ENCODE peak calls at places on chromosomes 13 and 19, in ten cellular contexts. X is lung, N is psoas muscle, U is left ventricle myocardium inferior, M is heart right ventricle, F is skeletal muscle cell, I is suprapubic skin, L is upper lobe of left lung, E is ascending aorta, C is pancreas. W is an unnamed sample.

GRCh38 chr19:10113592-10113963 is 2.1 kb downstream of the P2RY11 start:
- DNase-seq in X (no peak), N (no peak), U (no peak), M (no peak), F (no peak), I (no peak), L (no peak), E (no peak), C (no peak), W (no peak)

GRCh38 chr19:48169585-48169973 is 565 bp downstream of the LIG1 start:
- DNase-seq in X (peak), N (peak), U (peak), M (peak), F (no peak), I (peak), L (peak), E (no peak), C (peak), W (peak)

GRCh38 chr19:23345838-23346237 is 49.4 kb downstream of the ZNF91 start:
- DNase-seq in X (no peak), N (no peak), U (no peak), M (no peak), F (no peak), I (no peak), L (no peak), E (no peak), C (no peak), W (no peak)

GRCh38 chr13:112545866-112546265 is 42.1 kb downstream of the TUBGCP3 start:
- DNase-seq in X (no peak), N (no peak), U (no peak), M (no peak), F (peak), I (no peak), L (no peak), E (no peak), C (no peak), W (no peak)

GRCh38 chr13:113900646-113901045 is 36.8 kb upstream of the GAS6 start:
- DNase-seq in X (peak), N (no peak), U (no peak), M (no peak), F (no peak), I (no peak), L (peak), E (no peak), C (no peak), W (no peak)

GRCh38 chr19:44820648-44821609 is 12.0 kb downstream of the BCAM start:
- DNase-seq in X (no peak), N (peak), U (peak), M (peak), F (no peak), I (no peak), L (no peak), E (peak), C (peak), W (peak)

GRCh38 chr19:16078759-16079707 is 2.7 kb downstream of the TPM4 start:
- DNase-seq in X (peak), N (peak), U (peak), M (peak), F (peak), I (peak), L (peak), E (no peak), C (no peak), W (no peak)

GRCh38 chr13:38514575-38514974 is 164.9 kb downstream of the UFM1 start:
- DNase-seq in X (no peak), N (no peak), U (no peak), M (no peak), F (no peak), I (no peak), L (no peak), E (no peak), C (no peak), W (no peak)

DNA sequence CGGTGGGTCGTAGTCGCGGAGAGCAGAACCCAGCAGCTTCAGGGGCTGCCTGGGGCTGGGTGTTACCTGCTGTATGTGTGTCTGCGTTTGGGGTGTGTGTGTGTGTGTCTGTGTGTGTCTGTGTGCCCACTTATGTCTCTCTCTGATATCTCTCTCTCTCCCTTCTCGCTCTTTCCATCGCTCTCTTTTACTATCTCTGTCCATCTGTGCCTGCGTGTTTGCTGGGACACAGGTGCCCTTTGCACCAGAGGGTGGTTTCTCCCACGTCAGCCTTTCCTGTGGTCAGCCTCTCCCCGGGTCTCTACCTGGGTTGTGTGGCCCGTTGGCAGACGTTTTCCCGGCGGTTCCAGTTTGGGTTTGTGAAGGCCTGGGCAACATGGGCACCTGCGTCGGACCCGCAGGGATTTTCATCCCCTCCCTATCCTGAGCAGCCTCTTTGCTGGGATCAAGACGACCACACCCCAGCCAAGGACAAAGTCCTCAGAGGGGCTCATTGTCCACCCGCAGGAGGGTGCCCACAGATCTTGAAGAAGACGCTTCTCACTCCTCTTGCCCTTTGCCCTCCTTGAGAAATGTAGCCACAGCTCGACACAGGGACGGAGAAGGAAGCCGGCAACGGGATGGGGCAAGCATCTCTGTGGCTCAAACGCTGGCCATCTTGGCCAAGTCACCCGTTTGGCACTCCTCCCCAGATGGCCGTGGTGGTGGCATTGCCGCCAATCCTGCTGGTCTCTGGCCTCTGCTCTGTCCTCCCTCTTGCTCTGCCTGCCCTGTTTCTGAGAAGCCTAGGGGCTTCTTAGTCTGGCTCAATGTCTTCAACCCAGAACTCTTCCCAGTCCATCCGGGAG is 43.3 kb downstream of the ZNF146 start:
- DNase-seq in X (no peak), N (no peak), U (no peak), M (no peak), F (no peak), I (no peak), L (no peak), E (no peak), C (peak), W (no peak)
- H3K4me3 ChIP-seq in X (no peak), N (peak), U (peak), M (peak), F (no peak), I (peak), L (no peak), E (peak), C (no peak), W (peak)

GRCh38 chr19:17720487-17720839 is 1.2 kb downstream of the MAP1S start:
- DNase-seq in X (no peak), N (no peak), U (no peak), M (no peak), F (no peak), I (no peak), L (no peak), E (no peak), C (no peak), W (no peak)
- H3K4me3 ChIP-seq in X (peak), N (peak), U (peak), M (peak), F (peak), I (peak), L (peak), E (peak), C (peak), W (peak)

GRCh38 chr19:14368011-14368513 is 13.2 kb upstream of the ADGRE5 start:
- DNase-seq in X (no peak), N (no peak), U (no peak), M (no peak), F (no peak), I (no peak), L (no peak), E (no peak), C (no peak), W (no peak)

GRCh38 chr19:14367016-14367415 is 14.2 kb upstream of the ADGRE5 start:
- DNase-seq in X (no peak), N (no peak), U (no peak), M (no peak), F (no peak), I (no peak), L (no peak), E (no peak), C (no peak), W (no peak)

GRCh38 chr19:14366529-14366928 is 14.7 kb upstream of the ADGRE5 start:
- DNase-seq in X (peak), N (peak), U (peak), M (peak), F (peak), I (no peak), L (peak), E (peak), C (no peak), W (no peak)

GRCh38 chr19:14361824-14362223 is 19.4 kb upstream of the ADGRE5 start:
- DNase-seq in X (no peak), N (no peak), U (no peak), M (no peak), F (no peak), I (no peak), L (no peak), E (no peak), C (no peak), W (no peak)

GRCh38 chr19:14363203-14364097 is 17.8 kb upstream of the ADGRE5 start:
- DNase-seq in X (peak), N (peak), U (peak), M (peak), F (no peak), I (no peak), L (peak), E (peak), C (no peak), W (peak)
- H3K4me3 ChIP-seq in X (no peak), N (peak), U (peak), M (no peak), F (peak), I (peak), L (no peak), E (peak), C (no peak), W (peak)

DNA sequence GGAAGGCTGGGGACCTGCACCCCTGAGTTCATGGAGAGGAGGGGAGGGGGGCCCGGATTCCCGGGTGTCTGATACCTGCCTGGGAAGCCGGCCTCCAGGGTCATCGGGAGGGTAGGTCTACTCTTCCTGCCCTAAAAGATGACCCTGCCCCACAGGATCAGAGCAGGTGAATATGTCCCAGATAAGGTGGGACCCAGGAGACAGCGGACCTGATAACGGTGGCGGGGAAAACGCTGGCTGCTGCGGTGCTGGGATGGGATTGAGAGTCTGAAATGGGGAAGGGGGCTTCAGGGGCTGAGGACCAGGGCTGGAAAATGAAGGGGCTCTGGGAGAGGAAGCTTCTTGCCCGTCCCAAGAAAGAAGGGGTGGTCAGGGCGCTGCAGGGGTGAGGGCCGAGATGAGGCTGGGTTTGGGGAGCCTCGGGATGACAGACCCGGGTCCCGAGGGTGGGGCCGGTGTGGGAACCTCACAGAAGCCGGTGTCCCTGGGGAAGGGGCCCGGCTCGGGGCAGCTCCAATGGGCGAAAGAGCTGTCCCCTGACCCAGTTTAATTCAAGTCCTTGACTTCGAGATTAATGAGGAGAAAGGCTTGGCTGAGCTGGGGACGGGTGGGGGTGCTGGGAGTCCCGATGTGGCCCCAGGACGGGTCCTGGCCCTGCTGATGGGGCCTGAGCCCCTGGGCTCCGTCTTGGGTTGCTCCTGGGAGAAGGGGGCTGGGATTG is 797 bp downstream of the TTYH1 start:
- DNase-seq in X (no peak), N (no peak), U (no peak), M (no peak), F (no peak), I (no peak), L (no peak), E (no peak), C (peak), W (no peak)
- H3K4me3 ChIP-seq in X (no peak), N (no peak), U (peak), M (peak), F (no peak), I (peak), L (no peak), E (no peak), C (peak), W (peak)

GRCh38 chr13:73327579-73327978 is 268.8 kb downstream of the KLF5 start:
- DNase-seq in X (no peak), N (no peak), U (no peak), M (no peak), F (no peak), I (no peak), L (no peak), E (no peak), C (no peak), W (no peak)
- H3K4me3 ChIP-seq in X (no peak), N (no peak), U (no peak), M (no peak), F (no peak), I (no peak), L (no peak), E (no peak), C (no peak), W (no peak)

GRCh38 chr19:34232566-34233481 is 21.5 kb upstream of the GARRE1 start:
- DNase-seq in X (no peak), N (peak), U (peak), M (peak), F (peak), I (no peak), L (no peak), E (no peak), C (no peak), W (no peak)
- H3K4me3 ChIP-seq in X (no peak), N (no peak), U (no peak), M (no peak), F (peak), I (peak), L (no peak), E (peak), C (no peak), W (peak)

GRCh38 chr13:99991013-99991805 is 9.6 kb downstream of the ZIC2 start:
- DNase-seq in X (no peak), N (no peak), U (no peak), M (no peak), F (no peak), I (no peak), L (no peak), E (no peak), C (peak), W (no peak)
- H3K4me3 ChIP-seq in X (no peak), N (no peak), U (no peak), M (no peak), F (no peak), I (no peak), L (no peak), E (no peak), C (no peak), W (no peak)

DNA sequence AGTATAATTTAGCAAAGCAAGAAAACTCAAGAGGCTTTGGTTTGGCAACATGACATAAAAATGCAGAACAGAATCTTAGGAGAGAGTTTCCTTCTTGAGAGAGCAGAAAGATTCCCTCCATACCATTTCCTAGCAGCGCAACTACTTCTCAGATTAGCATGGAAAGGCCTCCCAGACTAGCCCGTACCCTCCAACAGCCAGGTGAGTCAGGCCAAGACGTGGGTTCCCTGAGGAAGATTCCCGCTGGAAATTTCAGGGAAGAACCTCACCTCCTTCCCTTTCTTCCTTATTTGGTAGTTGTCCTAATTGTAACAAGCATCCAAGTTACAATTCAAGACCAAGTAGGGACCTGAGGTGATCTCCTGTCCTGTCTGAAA is 12.3 kb downstream of the COL4A2 start:
- DNase-seq in X (no peak), N (no peak), U (no peak), M (no peak), F (no peak), I (no peak), L (no peak), E (no peak), C (no peak), W (no peak)
- H3K4me3 ChIP-seq in X (no peak), N (no peak), U (peak), M (no peak), F (no peak), I (no peak), L (no peak), E (peak), C (no peak), W (peak)